ENCODE peak calls at places on chromosomes 3 and 15, in eight cellular contexts. One of them, this sample, is unnamed.
A peak's percentile ranks its signal among the peaks of the same experiment; 100 is the strongest.

GRCh38 chr3:159260049-159260662 is 458.3 kb downstream of the MFSD1 start:
- DNase-seq in GM12865: peak; percentile 71
- DNase-seq in activated CD8-positive, alpha-beta T cell treated with anti-CD3 and anti-CD28 coated beads for 36 hours: peak; percentile 61
- DNase-seq in activated B cell treated with CpG ODN at 0.5 μM for 24 hours: no peak
- DNase-seq in pancreas: peak; percentile 58
- DNase-seq in H9: peak; percentile 31
- DNase-seq in left ventricle myocardium inferior: no peak
- DNase-seq in AG09309: peak; percentile 66
- DNase-seq in this sample: no peak

GRCh38 chr3:105957722-105958121 is 88.9 kb upstream of the CBLB start:
- DNase-seq in GM12865: no peak
- DNase-seq in activated CD8-positive, alpha-beta T cell treated with anti-CD3 and anti-CD28 coated beads for 36 hours: no peak
- DNase-seq in activated B cell treated with CpG ODN at 0.5 μM for 24 hours: no peak
- DNase-seq in pancreas: no peak
- DNase-seq in H9: no peak
- DNase-seq in left ventricle myocardium inferior: no peak
- DNase-seq in AG09309: peak; percentile 63
- DNase-seq in this sample: no peak

GRCh38 chr3:168341965-168342719 is 246.4 kb upstream of the GOLIM4 start:
- DNase-seq in GM12865: no peak
- DNase-seq in activated CD8-positive, alpha-beta T cell treated with anti-CD3 and anti-CD28 coated beads for 36 hours: no peak
- DNase-seq in activated B cell treated with CpG ODN at 0.5 μM for 24 hours: no peak
- DNase-seq in pancreas: no peak
- DNase-seq in H9: no peak
- DNase-seq in left ventricle myocardium inferior: no peak
- DNase-seq in AG09309: no peak
- DNase-seq in this sample: no peak

GRCh38 chr3:43185656-43186375 is 79.9 kb upstream of the POMGNT2 start:
- DNase-seq in GM12865: no peak
- DNase-seq in activated CD8-positive, alpha-beta T cell treated with anti-CD3 and anti-CD28 coated beads for 36 hours: no peak
- DNase-seq in activated B cell treated with CpG ODN at 0.5 μM for 24 hours: no peak
- DNase-seq in pancreas: no peak
- DNase-seq in H9: no peak
- DNase-seq in left ventricle myocardium inferior: no peak
- DNase-seq in AG09309: peak; percentile 83
- DNase-seq in this sample: no peak

GRCh38 chr15:31080618-31081017 is 20.9 kb downstream of the TRPM1 start:
- DNase-seq in GM12865: no peak
- DNase-seq in activated CD8-positive, alpha-beta T cell treated with anti-CD3 and anti-CD28 coated beads for 36 hours: peak; percentile 45
- DNase-seq in activated B cell treated with CpG ODN at 0.5 μM for 24 hours: peak; percentile 42
- DNase-seq in pancreas: no peak
- DNase-seq in H9: peak; percentile 91
- DNase-seq in left ventricle myocardium inferior: peak; percentile 68
- DNase-seq in AG09309: no peak
- DNase-seq in this sample: no peak

GRCh38 chr3:27914199-27914598 is 192.1 kb upstream of the EOMES start:
- DNase-seq in GM12865: peak; percentile 27
- DNase-seq in activated CD8-positive, alpha-beta T cell treated with anti-CD3 and anti-CD28 coated beads for 36 hours: peak; percentile 12
- DNase-seq in activated B cell treated with CpG ODN at 0.5 μM for 24 hours: no peak
- DNase-seq in pancreas: no peak
- DNase-seq in H9: peak; percentile 52
- DNase-seq in left ventricle myocardium inferior: no peak
- DNase-seq in AG09309: no peak
- DNase-seq in this sample: no peak

GRCh38 chr3:131193671-131194291 is 167.1 kb downstream of the NEK11 start:
- DNase-seq in GM12865: no peak
- DNase-seq in activated CD8-positive, alpha-beta T cell treated with anti-CD3 and anti-CD28 coated beads for 36 hours: no peak
- DNase-seq in activated B cell treated with CpG ODN at 0.5 μM for 24 hours: no peak
- DNase-seq in pancreas: no peak
- DNase-seq in H9: no peak
- DNase-seq in left ventricle myocardium inferior: no peak
- DNase-seq in AG09309: no peak
- DNase-seq in this sample: no peak

GRCh38 chr15:39429898-39430357 is 151.0 kb upstream of the THBS1 start:
- DNase-seq in GM12865: peak; percentile 72
- DNase-seq in activated CD8-positive, alpha-beta T cell treated with anti-CD3 and anti-CD28 coated beads for 36 hours: peak; percentile 27
- DNase-seq in activated B cell treated with CpG ODN at 0.5 μM for 24 hours: no peak
- DNase-seq in pancreas: no peak
- DNase-seq in H9: no peak
- DNase-seq in left ventricle myocardium inferior: no peak
- DNase-seq in AG09309: peak; percentile 94
- DNase-seq in this sample: no peak

GRCh38 chr15:55267401-55268053 is 22.1 kb downstream of the RAB27A start:
- DNase-seq in GM12865: peak; percentile 68
- DNase-seq in activated CD8-positive, alpha-beta T cell treated with anti-CD3 and anti-CD28 coated beads for 36 hours: peak; percentile 87
- DNase-seq in activated B cell treated with CpG ODN at 0.5 μM for 24 hours: peak; percentile 39
- DNase-seq in pancreas: no peak
- DNase-seq in H9: no peak
- DNase-seq in left ventricle myocardium inferior: peak; percentile 25
- DNase-seq in AG09309: no peak
- DNase-seq in this sample: peak; percentile 63

GRCh38 chr3:115272036-115272824 is 125.1 kb upstream of the ZBTB20 start:
- DNase-seq in GM12865: no peak
- DNase-seq in activated CD8-positive, alpha-beta T cell treated with anti-CD3 and anti-CD28 coated beads for 36 hours: no peak
- DNase-seq in activated B cell treated with CpG ODN at 0.5 μM for 24 hours: no peak
- DNase-seq in pancreas: no peak
- DNase-seq in H9: no peak
- DNase-seq in left ventricle myocardium inferior: no peak
- DNase-seq in AG09309: peak; percentile 76
- DNase-seq in this sample: no peak

GRCh38 chr15:101124731-101125558 is 126.9 kb downstream of the CHSY1 start:
- DNase-seq in GM12865: no peak
- DNase-seq in activated CD8-positive, alpha-beta T cell treated with anti-CD3 and anti-CD28 coated beads for 36 hours: no peak
- DNase-seq in activated B cell treated with CpG ODN at 0.5 μM for 24 hours: no peak
- DNase-seq in pancreas: no peak
- DNase-seq in H9: no peak
- DNase-seq in left ventricle myocardium inferior: no peak
- DNase-seq in AG09309: peak; percentile 94
- DNase-seq in this sample: no peak

GRCh38 chr3:13019243-13019701 is 54.0 kb downstream of the IQSEC1 start:
- DNase-seq in GM12865: no peak
- DNase-seq in activated CD8-positive, alpha-beta T cell treated with anti-CD3 and anti-CD28 coated beads for 36 hours: no peak
- DNase-seq in activated B cell treated with CpG ODN at 0.5 μM for 24 hours: no peak
- DNase-seq in pancreas: no peak
- DNase-seq in H9: peak; percentile 92
- DNase-seq in left ventricle myocardium inferior: no peak
- DNase-seq in AG09309: peak; percentile 23
- DNase-seq in this sample: no peak

GRCh38 chr3:195905970-195906864 is 2.1 kb downstream of the TNK2 start:
- DNase-seq in GM12865: peak; percentile 48
- DNase-seq in activated CD8-positive, alpha-beta T cell treated with anti-CD3 and anti-CD28 coated beads for 36 hours: peak; percentile 19
- DNase-seq in activated B cell treated with CpG ODN at 0.5 μM for 24 hours: no peak
- DNase-seq in pancreas: peak; percentile 28
- DNase-seq in H9: no peak
- DNase-seq in left ventricle myocardium inferior: no peak
- DNase-seq in AG09309: no peak
- DNase-seq in this sample: no peak

GRCh38 chr3:153756816-153757215 is 364.4 kb upstream of the ARHGEF26 start:
- DNase-seq in GM12865: no peak
- DNase-seq in activated CD8-positive, alpha-beta T cell treated with anti-CD3 and anti-CD28 coated beads for 36 hours: no peak
- DNase-seq in activated B cell treated with CpG ODN at 0.5 μM for 24 hours: no peak
- DNase-seq in pancreas: no peak
- DNase-seq in H9: no peak
- DNase-seq in left ventricle myocardium inferior: no peak
- DNase-seq in AG09309: peak; percentile 18
- DNase-seq in this sample: no peak

GRCh38 chr15:99474981-99475753 is 90.6 kb upstream of the MEF2A start:
- DNase-seq in GM12865: no peak
- DNase-seq in activated CD8-positive, alpha-beta T cell treated with anti-CD3 and anti-CD28 coated beads for 36 hours: no peak
- DNase-seq in activated B cell treated with CpG ODN at 0.5 μM for 24 hours: no peak
- DNase-seq in pancreas: no peak
- DNase-seq in H9: no peak
- DNase-seq in left ventricle myocardium inferior: peak; percentile 73
- DNase-seq in AG09309: no peak
- DNase-seq in this sample: no peak

DNA sequence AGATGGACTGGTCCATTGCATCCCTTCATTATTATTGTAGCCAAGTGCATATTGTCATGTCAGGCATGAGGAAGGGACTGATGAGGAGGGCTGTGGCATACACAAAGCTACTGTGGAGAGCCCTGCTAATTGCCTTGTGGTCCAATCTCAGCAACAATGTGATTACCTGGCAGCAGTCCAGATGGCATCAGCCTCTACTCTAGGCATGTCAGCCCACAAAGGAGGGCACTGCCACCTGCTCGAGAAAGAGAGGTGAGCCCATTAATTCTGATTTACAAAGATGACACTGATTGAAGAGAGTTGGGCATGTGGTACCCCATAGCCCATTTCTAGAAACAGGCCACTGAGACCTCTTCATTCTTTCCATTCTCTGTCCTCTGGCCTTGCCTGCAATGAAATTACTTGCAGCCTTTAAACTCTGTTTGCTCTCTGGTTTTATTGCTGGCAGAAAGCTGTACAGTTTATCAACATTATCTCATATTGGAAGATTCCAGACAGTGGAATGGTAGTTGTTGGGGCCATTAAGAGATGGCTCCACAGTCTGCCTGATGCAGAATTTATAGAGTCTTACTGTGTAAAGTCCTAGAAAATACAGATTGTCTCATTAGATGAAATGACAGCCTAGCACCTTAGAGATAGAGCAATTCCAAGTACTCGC is 307.7 kb downstream of the ARPP21 start:
- DNase-seq in GM12865: no peak
- DNase-seq in activated CD8-positive, alpha-beta T cell treated with anti-CD3 and anti-CD28 coated beads for 36 hours: no peak
- DNase-seq in activated B cell treated with CpG ODN at 0.5 μM for 24 hours: no peak
- DNase-seq in pancreas: no peak
- DNase-seq in H9: no peak
- DNase-seq in left ventricle myocardium inferior: no peak
- DNase-seq in AG09309: no peak
- DNase-seq in this sample: no peak
- TF ChIP-seq CTCF in GM12865: no peak
- TF ChIP-seq CTCF in activated CD8-positive, alpha-beta T cell treated with anti-CD3 and anti-CD28 coated beads for 36 hours: no peak
- TF ChIP-seq CTCF in activated B cell treated with CpG ODN at 0.5 μM for 24 hours: no peak
- TF ChIP-seq CTCF in pancreas: no peak
- TF ChIP-seq CTCF in H9: no peak
- TF ChIP-seq CTCF in left ventricle myocardium inferior: no peak
- TF ChIP-seq CTCF in AG09309: no peak
- TF ChIP-seq CTCF in this sample: no peak

GRCh38 chr3:45832691-45833090 is 9.2 kb downstream of the LZTFL1 start:
- DNase-seq in GM12865: peak; percentile 53
- DNase-seq in activated CD8-positive, alpha-beta T cell treated with anti-CD3 and anti-CD28 coated beads for 36 hours: peak; percentile 18
- DNase-seq in activated B cell treated with CpG ODN at 0.5 μM for 24 hours: no peak
- DNase-seq in pancreas: no peak
- DNase-seq in H9: no peak
- DNase-seq in left ventricle myocardium inferior: no peak
- DNase-seq in AG09309: no peak
- DNase-seq in this sample: no peak
- TF ChIP-seq CTCF in GM12865: peak; percentile 38
- TF ChIP-seq CTCF in activated CD8-positive, alpha-beta T cell treated with anti-CD3 and anti-CD28 coated beads for 36 hours: no peak
- TF ChIP-seq CTCF in activated B cell treated with CpG ODN at 0.5 μM for 24 hours: no peak
- TF ChIP-seq CTCF in pancreas: no peak
- TF ChIP-seq CTCF in H9: peak; percentile 69
- TF ChIP-seq CTCF in left ventricle myocardium inferior: peak; percentile 57
- TF ChIP-seq CTCF in AG09309: peak; percentile 28
- TF ChIP-seq CTCF in this sample: peak; percentile 11

GRCh38 chr3:180855956-180856355 is 56.5 kb upstream of the FXR1 start:
- DNase-seq in GM12865: no peak
- DNase-seq in activated CD8-positive, alpha-beta T cell treated with anti-CD3 and anti-CD28 coated beads for 36 hours: no peak
- DNase-seq in activated B cell treated with CpG ODN at 0.5 μM for 24 hours: no peak
- DNase-seq in pancreas: no peak
- DNase-seq in H9: no peak
- DNase-seq in left ventricle myocardium inferior: no peak
- DNase-seq in AG09309: no peak
- DNase-seq in this sample: no peak

GRCh38 chr3:180854887-180855286 is 57.6 kb upstream of the FXR1 start:
- DNase-seq in GM12865: no peak
- DNase-seq in activated CD8-positive, alpha-beta T cell treated with anti-CD3 and anti-CD28 coated beads for 36 hours: no peak
- DNase-seq in activated B cell treated with CpG ODN at 0.5 μM for 24 hours: no peak
- DNase-seq in pancreas: no peak
- DNase-seq in H9: no peak
- DNase-seq in left ventricle myocardium inferior: no peak
- DNase-seq in AG09309: no peak
- DNase-seq in this sample: no peak

GRCh38 chr3:180860180-180860858 is 52.2 kb upstream of the FXR1 start:
- DNase-seq in GM12865: no peak
- DNase-seq in activated CD8-positive, alpha-beta T cell treated with anti-CD3 and anti-CD28 coated beads for 36 hours: no peak
- DNase-seq in activated B cell treated with CpG ODN at 0.5 μM for 24 hours: no peak
- DNase-seq in pancreas: no peak
- DNase-seq in H9: no peak
- DNase-seq in left ventricle myocardium inferior: no peak
- DNase-seq in AG09309: no peak
- DNase-seq in this sample: no peak

GRCh38 chr3:180855364-180855763 is 57.1 kb upstream of the FXR1 start:
- DNase-seq in GM12865: peak; percentile 24
- DNase-seq in activated CD8-positive, alpha-beta T cell treated with anti-CD3 and anti-CD28 coated beads for 36 hours: no peak
- DNase-seq in activated B cell treated with CpG ODN at 0.5 μM for 24 hours: no peak
- DNase-seq in pancreas: no peak
- DNase-seq in H9: peak; percentile 81
- DNase-seq in left ventricle myocardium inferior: no peak
- DNase-seq in AG09309: no peak
- DNase-seq in this sample: no peak
- TF ChIP-seq CTCF in GM12865: peak; percentile 24
- TF ChIP-seq CTCF in activated CD8-positive, alpha-beta T cell treated with anti-CD3 and anti-CD28 coated beads for 36 hours: no peak
- TF ChIP-seq CTCF in activated B cell treated with CpG ODN at 0.5 μM for 24 hours: no peak
- TF ChIP-seq CTCF in pancreas: no peak
- TF ChIP-seq CTCF in H9: peak; percentile 60
- TF ChIP-seq CTCF in left ventricle myocardium inferior: no peak
- TF ChIP-seq CTCF in AG09309: no peak
- TF ChIP-seq CTCF in this sample: no peak

GRCh38 chr3:64111083-64111482 is 87.8 kb upstream of the PSMD6 start:
- DNase-seq in GM12865: no peak
- DNase-seq in activated CD8-positive, alpha-beta T cell treated with anti-CD3 and anti-CD28 coated beads for 36 hours: no peak
- DNase-seq in activated B cell treated with CpG ODN at 0.5 μM for 24 hours: no peak
- DNase-seq in pancreas: no peak
- DNase-seq in H9: no peak
- DNase-seq in left ventricle myocardium inferior: no peak
- DNase-seq in AG09309: no peak
- DNase-seq in this sample: no peak

GRCh38 chr3:64109438-64109837 is 86.1 kb upstream of the PSMD6 start:
- DNase-seq in GM12865: no peak
- DNase-seq in activated CD8-positive, alpha-beta T cell treated with anti-CD3 and anti-CD28 coated beads for 36 hours: no peak
- DNase-seq in activated B cell treated with CpG ODN at 0.5 μM for 24 hours: no peak
- DNase-seq in pancreas: no peak
- DNase-seq in H9: peak; percentile 35
- DNase-seq in left ventricle myocardium inferior: no peak
- DNase-seq in AG09309: no peak
- DNase-seq in this sample: no peak

GRCh38 chr3:64108784-64109317 is 85.6 kb upstream of the PSMD6 start:
- DNase-seq in GM12865: no peak
- DNase-seq in activated CD8-positive, alpha-beta T cell treated with anti-CD3 and anti-CD28 coated beads for 36 hours: no peak
- DNase-seq in activated B cell treated with CpG ODN at 0.5 μM for 24 hours: no peak
- DNase-seq in pancreas: no peak
- DNase-seq in H9: no peak
- DNase-seq in left ventricle myocardium inferior: no peak
- DNase-seq in AG09309: no peak
- DNase-seq in this sample: no peak

GRCh38 chr3:64114651-64115050 is 91.4 kb upstream of the PSMD6 start:
- DNase-seq in GM12865: no peak
- DNase-seq in activated CD8-positive, alpha-beta T cell treated with anti-CD3 and anti-CD28 coated beads for 36 hours: no peak
- DNase-seq in activated B cell treated with CpG ODN at 0.5 μM for 24 hours: no peak
- DNase-seq in pancreas: no peak
- DNase-seq in H9: no peak
- DNase-seq in left ventricle myocardium inferior: no peak
- DNase-seq in AG09309: no peak
- DNase-seq in this sample: no peak

DNA sequence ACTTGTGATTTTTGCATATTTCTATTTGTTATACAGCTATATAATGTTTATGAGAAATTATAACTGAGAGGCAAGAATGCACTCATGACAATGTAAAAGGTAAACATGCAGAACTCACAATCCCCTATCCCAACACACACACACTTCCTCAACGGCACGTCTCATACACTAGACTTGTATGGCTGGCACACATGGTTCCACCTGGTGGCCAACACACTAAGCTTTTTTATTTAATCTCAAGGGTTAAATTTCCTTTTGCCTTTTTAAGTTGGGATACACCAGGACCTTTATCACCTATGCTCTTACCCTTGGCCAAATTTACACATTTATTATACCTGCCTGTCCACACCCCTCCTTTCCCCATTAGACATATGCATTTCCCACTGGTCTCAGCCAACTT is 88.6 kb upstream of the PSMD6 start:
- DNase-seq in GM12865: no peak
- DNase-seq in activated CD8-positive, alpha-beta T cell treated with anti-CD3 and anti-CD28 coated beads for 36 hours: no peak
- DNase-seq in activated B cell treated with CpG ODN at 0.5 μM for 24 hours: no peak
- DNase-seq in pancreas: no peak
- DNase-seq in H9: no peak
- DNase-seq in left ventricle myocardium inferior: no peak
- DNase-seq in AG09309: no peak
- DNase-seq in this sample: no peak
- TF ChIP-seq CTCF in GM12865: no peak
- TF ChIP-seq CTCF in activated CD8-positive, alpha-beta T cell treated with anti-CD3 and anti-CD28 coated beads for 36 hours: no peak
- TF ChIP-seq CTCF in activated B cell treated with CpG ODN at 0.5 μM for 24 hours: no peak
- TF ChIP-seq CTCF in pancreas: no peak
- TF ChIP-seq CTCF in H9: peak; percentile 46
- TF ChIP-seq CTCF in left ventricle myocardium inferior: no peak
- TF ChIP-seq CTCF in AG09309: no peak
- TF ChIP-seq CTCF in this sample: no peak

This sample was measured in CD4-positive, alpha-beta T cell.